ENCODE peak calls at places on chromosome 10, in eight cellular contexts. One of them, this sample, is unnamed.

GRCh38 chr10:51377070-51377931 is 303.0 kb downstream of the PRKG1 start:
- DNase-seq in right cardiac atrium: no peak
- DNase-seq in HEK293T: no peak
- DNase-seq in NCI-H2029: no peak
- DNase-seq in neuronal stem cell: no peak
- DNase-seq in dermis blood vessel endothelial cell: no peak
- DNase-seq in stromal cell of bone marrow: no peak
- DNase-seq in C1 segment of cervical spinal cord: no peak
- DNase-seq in this sample: no peak

GRCh38 chr10:74058658-74059057 is 60.7 kb downstream of the VCL start:
- DNase-seq in right cardiac atrium: no peak
- DNase-seq in HEK293T: no peak
- DNase-seq in NCI-H2029: peak; percentile 51
- DNase-seq in neuronal stem cell: no peak
- DNase-seq in dermis blood vessel endothelial cell: peak; percentile 60
- DNase-seq in stromal cell of bone marrow: no peak
- DNase-seq in C1 segment of cervical spinal cord: no peak
- DNase-seq in this sample: no peak

GRCh38 chr10:108049668-108050067 is 885.2 kb upstream of the SORCS1 start:
- DNase-seq in right cardiac atrium: no peak
- DNase-seq in HEK293T: no peak
- DNase-seq in NCI-H2029: no peak
- DNase-seq in neuronal stem cell: no peak
- DNase-seq in dermis blood vessel endothelial cell: no peak
- DNase-seq in stromal cell of bone marrow: no peak
- DNase-seq in C1 segment of cervical spinal cord: no peak
- DNase-seq in this sample: no peak

GRCh38 chr10:32412499-32412853 is 33.5 kb upstream of the CCDC7 start:
- DNase-seq in right cardiac atrium: no peak
- DNase-seq in HEK293T: no peak
- DNase-seq in NCI-H2029: no peak
- DNase-seq in neuronal stem cell: no peak
- DNase-seq in dermis blood vessel endothelial cell: no peak
- DNase-seq in stromal cell of bone marrow: no peak
- DNase-seq in C1 segment of cervical spinal cord: no peak
- DNase-seq in this sample: no peak

GRCh38 chr10:101221479-101222246 is 7.6 kb downstream of the LBX1 start:
- DNase-seq in right cardiac atrium: no peak
- DNase-seq in HEK293T: no peak
- DNase-seq in NCI-H2029: no peak
- DNase-seq in neuronal stem cell: no peak
- DNase-seq in dermis blood vessel endothelial cell: no peak
- DNase-seq in stromal cell of bone marrow: no peak
- DNase-seq in C1 segment of cervical spinal cord: no peak
- DNase-seq in this sample: no peak

GRCh38 chr10:26790596-26790995 is 70.2 kb downstream of the ABI1 start:
- DNase-seq in right cardiac atrium: no peak
- DNase-seq in HEK293T: no peak
- DNase-seq in NCI-H2029: no peak
- DNase-seq in neuronal stem cell: no peak
- DNase-seq in dermis blood vessel endothelial cell: no peak
- DNase-seq in stromal cell of bone marrow: peak; percentile 37
- DNase-seq in C1 segment of cervical spinal cord: no peak
- DNase-seq in this sample: no peak

GRCh38 chr10:121007264-121007663 is 156.1 kb downstream of the WDR11 start:
- DNase-seq in right cardiac atrium: no peak
- DNase-seq in HEK293T: no peak
- DNase-seq in NCI-H2029: no peak
- DNase-seq in neuronal stem cell: no peak
- DNase-seq in dermis blood vessel endothelial cell: no peak
- DNase-seq in stromal cell of bone marrow: no peak
- DNase-seq in C1 segment of cervical spinal cord: no peak
- DNase-seq in this sample: no peak

GRCh38 chr10:100872034-100872791 is 40.5 kb upstream of the SLF2 start:
- DNase-seq in right cardiac atrium: peak; percentile 55
- DNase-seq in HEK293T: peak; percentile 91
- DNase-seq in NCI-H2029: no peak
- DNase-seq in neuronal stem cell: no peak
- DNase-seq in dermis blood vessel endothelial cell: peak; percentile 69
- DNase-seq in stromal cell of bone marrow: no peak
- DNase-seq in C1 segment of cervical spinal cord: peak; percentile 19
- DNase-seq in this sample: peak; percentile 74

GRCh38 chr10:23693398-23693797 is 254.5 kb downstream of the OTUD1 start:
- DNase-seq in right cardiac atrium: peak; percentile 37
- DNase-seq in HEK293T: peak; percentile 14
- DNase-seq in NCI-H2029: no peak
- DNase-seq in neuronal stem cell: no peak
- DNase-seq in dermis blood vessel endothelial cell: no peak
- DNase-seq in stromal cell of bone marrow: no peak
- DNase-seq in C1 segment of cervical spinal cord: no peak
- DNase-seq in this sample: peak; percentile 11

GRCh38 chr10:123896217-123896927 is 4.8 kb upstream of the CPXM2 start:
- DNase-seq in right cardiac atrium: no peak
- DNase-seq in HEK293T: no peak
- DNase-seq in NCI-H2029: no peak
- DNase-seq in neuronal stem cell: no peak
- DNase-seq in dermis blood vessel endothelial cell: no peak
- DNase-seq in stromal cell of bone marrow: no peak
- DNase-seq in C1 segment of cervical spinal cord: no peak
- DNase-seq in this sample: no peak

GRCh38 chr10:6047326-6047611 is 14.9 kb downstream of the IL2RA start:
- DNase-seq in right cardiac atrium: no peak
- DNase-seq in HEK293T: no peak
- DNase-seq in NCI-H2029: no peak
- DNase-seq in neuronal stem cell: no peak
- DNase-seq in dermis blood vessel endothelial cell: no peak
- DNase-seq in stromal cell of bone marrow: no peak
- DNase-seq in C1 segment of cervical spinal cord: no peak
- DNase-seq in this sample: no peak

This sample was measured in GM12891.